ENCODE peak calls at places on chromosomes 13 and 19, in five cellular contexts. V is heart left ventricle, Y is uterus, J is K562, X is stomach. K is an unnamed sample.

GRCh38 chr19:6890938-6891337 is 3.6 kb downstream of the ADGRE1 start:
- DNase-seq in X (no peak), Y (no peak), V (no peak), J (no peak), K (no peak)

GRCh38 chr19:47445937-47446402 is 25.7 kb downstream of the SLC8A2 start:
- DNase-seq in X (peak; percentile 43), V (no peak), J (peak; percentile 72), Y (peak; percentile 71), K (peak; percentile 43)

GRCh38 chr13:33235078-33235477 is 50.5 kb downstream of the STARD13 start:
- DNase-seq in Y (no peak), X (no peak), V (no peak), J (no peak), K (no peak)

GRCh38 chr13:51619614-51620013 is 35.4 kb downstream of the WDFY2 start:
- DNase-seq in J (no peak), Y (no peak), V (no peak), X (no peak), K (no peak)

GRCh38 chr13:50358221-50358620 is 343.0 kb downstream of the KCNRG start:
- DNase-seq in J (no peak), V (no peak), Y (peak; percentile 18), X (no peak), K (no peak)

GRCh38 chr13:112356190-112356589 is 20.0 kb upstream of the SPACA7 start:
- DNase-seq in X (no peak), J (no peak), V (no peak), Y (no peak), K (no peak)

GRCh38 chr13:33213024-33213795 is 72.3 kb downstream of the STARD13 start:
- DNase-seq in Y (no peak), X (peak; percentile 49), V (no peak), J (no peak), K (no peak)

GRCh38 chr19:18453269-18454024 is 15.5 kb upstream of the ISYNA1 start:
- DNase-seq in V (no peak), X (no peak), Y (no peak), J (no peak), K (no peak)

GRCh38 chr19:16645140-16645539 is 14.8 kb downstream of the SMIM7 start:
- DNase-seq in J (no peak), V (no peak), X (no peak), Y (no peak), K (no peak)

GRCh38 chr13:99859178-99860177 is 112.1 kb downstream of the ZIC5 start:
- DNase-seq in Y (no peak), J (no peak), X (no peak), V (no peak), K (peak; percentile 31)

GRCh38 chr13:99969934-99970760 is 1.4 kb downstream of the ZIC5 start:
- DNase-seq in X (no peak), V (no peak), Y (no peak), J (peak; percentile 76), K (no peak)

GRCh38 chr19:3276341-3276799 is 51.9 kb downstream of the CELF5 start:
- DNase-seq in J (peak; percentile 83), V (no peak), X (peak; percentile 34), Y (no peak), K (peak; percentile 72)

GRCh38 chr13:113786262-113786841 is 27.3 kb downstream of the TMEM255B start:
- DNase-seq in Y (no peak), X (peak; percentile 8), V (no peak), J (no peak), K (no peak)

GRCh38 chr13:57634829-57635165 is 3.3 kb downstream of the PCDH17 start:
- DNase-seq in J (no peak), X (no peak), V (peak; percentile 30), Y (no peak), K (no peak)

GRCh38 chr19:45577111-45577905 is 7.3 kb downstream of the OPA3 start:
- DNase-seq in X (peak; percentile 71), J (no peak), Y (no peak), V (peak; percentile 69), K (peak; percentile 60)

GRCh38 chr13:77988355-77988754 is 69.7 kb upstream of the EDNRB start:
- DNase-seq in Y (no peak), X (no peak), V (no peak), J (no peak), K (no peak)

GRCh38 chr13:100789968-100790367 is 115.4 kb upstream of the TMTC4 start:
- DNase-seq in V (no peak), X (no peak), J (no peak), Y (no peak), K (no peak)

GRCh38 chr13:105914637-105915036 is 620.8 kb downstream of the EFNB2 start:
- DNase-seq in V (no peak), Y (no peak), J (no peak), X (no peak), K (no peak)

GRCh38 chr13:89113744-89114143 is 1442.6 kb downstream of the SLITRK5 start:
- DNase-seq in V (no peak), Y (no peak), J (no peak), X (no peak), K (no peak)

GRCh38 chr13:51861728-51862300 is at the start of gene CCDC70:
- DNase-seq in V (no peak), X (no peak), J (peak; percentile 19), Y (no peak), K (no peak)

GRCh38 chr13:49791753-49792549 is 531 bp downstream of the KPNA3 start:
- DNase-seq in X (peak; percentile 47), Y (peak; percentile 45), J (peak; percentile 49), V (peak; percentile 51), K (peak; percentile 58)

GRCh38 chr13:50730496-50731171 is 112.9 kb downstream of the DLEU7 start:
- DNase-seq in Y (no peak), X (no peak), V (no peak), J (no peak), K (no peak)

GRCh38 chr13:27293873-27294515 is 23.4 kb downstream of the RASL11A start:
- DNase-seq in Y (no peak), X (no peak), J (no peak), V (no peak), K (no peak)

GRCh38 chr19:48868196-48868886 is at the start of gene PLEKHA4:
- DNase-seq in X (peak; percentile 54), J (peak; percentile 61), Y (peak; percentile 89), V (peak; percentile 84), K (peak; percentile 49)

GRCh38 chr13:23506821-23507210 is 63.4 kb upstream of the TNFRSF19 start:
- DNase-seq in Y (no peak), X (no peak), V (no peak), J (no peak), K (no peak)

GRCh38 chr13:45492538-45492937 is 27.8 kb downstream of the COG3 start:
- DNase-seq in J (no peak), Y (no peak), V (no peak), X (no peak), K (no peak)

GRCh38 chr19:43773725-43774102 is 7.1 kb downstream of the KCNN4 start:
- DNase-seq in J (peak; percentile 68), Y (no peak), X (no peak), V (no peak), K (no peak)

GRCh38 chr13:23496255-23496654 is 62.8 kb upstream of the SACS start:
- DNase-seq in J (no peak), V (no peak), Y (no peak), X (no peak), K (no peak)

GRCh38 chr13:113628291-113629270 is 29.4 kb downstream of the ATP4B start:
- DNase-seq in J (no peak), Y (no peak), V (peak; percentile 7), X (no peak), K (no peak)

GRCh38 chr13:39347926-39348901 is 254.8 kb downstream of the LHFPL6 start:
- DNase-seq in Y (no peak), V (peak; percentile 85), J (no peak), X (no peak), K (no peak)

GRCh38 chr19:44677019-44677809 is 5.9 kb downstream of the CEACAM19 start:
- DNase-seq in J (peak; percentile 79), X (no peak), V (no peak), Y (no peak), K (no peak)

GRCh38 chr19:53953383-53953782 is 9.4 kb upstream of the CACNG8 start:
- DNase-seq in X (no peak), V (no peak), Y (no peak), J (no peak), K (no peak)

GRCh38 chr13:73971481-73971880 is 162.7 kb downstream of the KLF12 start:
- DNase-seq in V (no peak), Y (no peak), J (no peak), X (no peak), K (no peak)

GRCh38 chr19:16449330-16449961 is 22.3 kb downstream of the EPS15L1 start:
- DNase-seq in Y (no peak), X (no peak), V (no peak), J (no peak), K (no peak)

DNA sequence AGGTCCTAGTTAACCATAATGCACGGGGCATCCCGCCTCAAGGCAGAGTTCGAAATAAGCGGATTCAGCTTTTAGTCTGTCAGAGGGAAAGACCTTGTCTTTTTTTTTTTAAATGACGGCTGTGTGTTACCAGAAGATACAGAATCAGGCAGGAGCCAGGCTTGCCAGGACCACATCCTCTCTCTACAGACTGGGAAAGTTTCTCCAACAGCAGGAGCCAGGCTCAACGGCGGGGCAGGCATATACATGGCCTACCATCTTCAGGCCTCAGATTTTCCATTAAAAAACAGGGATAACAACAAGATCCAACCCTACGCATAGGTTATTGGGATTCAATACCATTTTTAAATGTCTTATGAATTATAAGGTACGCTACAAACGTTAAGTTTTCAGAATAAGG is 17.8 kb downstream of the IRS2 start:
- DNase-seq in Y (no peak), J (no peak), V (peak; percentile 18), X (no peak), K (no peak)
- H3K4me1 ChIP-seq in Y (no peaks in the 10 kb centered on the region), J (peaks cover 2% of the 10 kb centered on the region), V (peaks cover 35% of the 10 kb centered on the region), X (no peaks in the 10 kb centered on the region), K (peaks cover 3% of the 10 kb centered on the region)

GRCh38 chr19:14006085-14006765 is at the start of gene RFX1:
- DNase-seq in V (peak; percentile 100), Y (peak; percentile 100), X (peak; percentile 100), J (peak; percentile 79), K (peak; percentile 100)
- TF ChIP-seq POLR2A in V (no peak), Y (no peak), X (no peak), J (no peak), K (no peak)

DNA sequence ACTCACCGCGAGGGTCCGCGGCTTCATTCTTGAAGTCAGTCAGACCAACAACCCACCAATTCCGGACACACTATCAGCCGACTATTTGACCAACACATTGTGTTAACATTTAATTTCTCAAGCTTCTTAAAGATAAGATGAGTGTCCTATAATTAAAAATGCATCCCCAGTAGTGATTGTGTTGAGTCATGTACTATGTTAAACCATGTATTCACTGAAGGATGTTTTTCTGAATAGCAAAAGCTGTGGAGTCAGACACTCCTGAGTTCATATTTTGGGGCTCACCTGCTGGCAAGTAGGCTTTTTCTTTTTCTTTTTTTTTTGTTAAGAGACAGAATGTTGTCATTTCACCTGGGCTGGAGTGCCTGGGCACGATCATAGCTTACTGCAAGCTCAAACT is 607.0 kb downstream of the PCDH9 start:
- DNase-seq in V (no peak), X (no peak), J (no peak), Y (no peak), K (no peak)
- TF ChIP-seq CTCF in V (no peak), X (no peak), J (no peak), Y (no peak), K (no peak)

GRCh38 chr13:36925603-36926002 is 5.6 kb upstream of the SMAD9 start:
- DNase-seq in X (no peak), J (no peak), Y (no peak), V (no peak), K (no peak)
- H3K4me1 ChIP-seq in X (peaks cover 2% of the 10 kb centered on the region), J (no peaks in the 10 kb centered on the region), Y (no peaks in the 10 kb centered on the region), V (peaks cover 5% of the 10 kb centered on the region), K (peaks cover 3% of the 10 kb centered on the region)

K was measured in transverse colon.